ENCODE peak calls at places on chromosome 3, in six cellular contexts. S is fibroblast of the conjunctiva; I is stimulated activated naive CD8-positive, alpha-beta T cell treated with anti-CD3 and anti-CD28 coated beads, Interleukin-15, Interleukin-2, amounts not matched to agents 100 U/mL and 50 U/mL, for 24 hours; W is ELR; G is activated T-cell treated with anti-CD3 and anti-CD28 coated beads for 4 hours; X is NCI-H1092. H is an unnamed sample.

GRCh38 chr3:108590443-108590842 is 921 bp downstream of the DZIP3 start:
- DNase-seq in I (no peak), X (no peak), G (no peak), S (no peak), W (peak; percentile 29), H (peak; percentile 16)

GRCh38 chr3:170746175-170746942 is 123.6 kb downstream of the RPL22L1 start:
- DNase-seq in I (no peak), S (no peak), X (no peak), G (no peak), W (no peak), H (peak; percentile 47)

GRCh38 chr3:119340014-119340413 is 45.8 kb downstream of the ARHGAP31 start:
- DNase-seq in G (no peak), W (no peak), S (no peak), X (no peak), I (no peak), H (no peak)

GRCh38 chr3:53753518-53754183 is 92.6 kb downstream of the CHDH start:
- DNase-seq in W (no peak), G (no peak), S (no peak), X (no peak), I (peak; percentile 7), H (no peak)

GRCh38 chr3:152466784-152467183 is 198.1 kb downstream of the MBNL1 start:
- DNase-seq in I (no peak), S (peak; percentile 63), G (no peak), X (no peak), W (peak; percentile 62), H (peak; percentile 74)

GRCh38 chr3:107368999-107369398 is 8.2 kb upstream of the CCDC54 start:
- DNase-seq in X (no peak), W (no peak), I (no peak), S (no peak), G (no peak), H (no peak)

GRCh38 chr3:10351013-10351735 is 30.3 kb upstream of the SEC13 start:
- DNase-seq in G (no peak), W (no peak), I (no peak), S (no peak), X (no peak), H (peak; percentile 23)

GRCh38 chr3:37096292-37096691 is 78.1 kb downstream of the LRRFIP2 start:
- DNase-seq in X (no peak), S (no peak), G (no peak), W (peak; percentile 80), I (no peak), H (peak; percentile 96)

GRCh38 chr3:12139111-12139511 is 19.6 kb downstream of the TIMP4 start:
- DNase-seq in S (peak; percentile 82), G (no peak), I (peak; percentile 29), W (peak; percentile 62), X (no peak), H (peak; percentile 62)

GRCh38 chr3:48694610-48695051 is 8.9 kb upstream of the NCKIPSD start:
- DNase-seq in W (peak; percentile 82), X (no peak), S (peak; percentile 78), G (no peak), I (no peak), H (peak; percentile 89)

H was measured in EH.